ENCODE peak calls at places on chromosomes 1 and 21, in six cellular contexts. One of them, this sample, is unnamed.

GRCh38 chr1:178011101-178011828 is 41.4 kb upstream of the SEC16B start:
- DNase-seq in cardiac fibroblast: no peak
- DNase-seq in cerebellar cortex: no peak
- DNase-seq in MV-4-11: no peak
- DNase-seq in head of caudate nucleus: peak
- DNase-seq in activated T-cell treated with anti-CD3 and anti-CD28 coated beads, Interleukin-2, amount 50 U/mL, for 72 hours: no peak
- DNase-seq in this sample: no peak

GRCh38 chr1:1168451-1169411 is 4.9 kb upstream of the TTLL10 start:
- DNase-seq in cardiac fibroblast: no peak
- DNase-seq in cerebellar cortex: no peak
- DNase-seq in MV-4-11: no peak
- DNase-seq in head of caudate nucleus: no peak
- DNase-seq in activated T-cell treated with anti-CD3 and anti-CD28 coated beads, Interleukin-2, amount 50 U/mL, for 72 hours: no peak
- DNase-seq in this sample: no peak

GRCh38 chr1:55369474-55369873 is 154.3 kb upstream of the USP24 start:
- DNase-seq in cardiac fibroblast: peak
- DNase-seq in cerebellar cortex: no peak
- DNase-seq in MV-4-11: no peak
- DNase-seq in head of caudate nucleus: no peak
- DNase-seq in activated T-cell treated with anti-CD3 and anti-CD28 coated beads, Interleukin-2, amount 50 U/mL, for 72 hours: no peak
- DNase-seq in this sample: no peak

GRCh38 chr1:2554621-2555387 is 1.4 kb upstream of the TNFRSF14 start:
- DNase-seq in cardiac fibroblast: no peak
- DNase-seq in cerebellar cortex: peak
- DNase-seq in MV-4-11: peak
- DNase-seq in head of caudate nucleus: no peak
- DNase-seq in activated T-cell treated with anti-CD3 and anti-CD28 coated beads, Interleukin-2, amount 50 U/mL, for 72 hours: peak
- DNase-seq in this sample: peak

GRCh38 chr1:159996653-159997052 is 35.1 kb downstream of the PIGM start:
- DNase-seq in cardiac fibroblast: peak
- DNase-seq in cerebellar cortex: no peak
- DNase-seq in MV-4-11: no peak
- DNase-seq in head of caudate nucleus: no peak
- DNase-seq in activated T-cell treated with anti-CD3 and anti-CD28 coated beads, Interleukin-2, amount 50 U/mL, for 72 hours: no peak
- DNase-seq in this sample: no peak

GRCh38 chr1:192311281-192311680 is 5.5 kb upstream of the RGS21 start:
- DNase-seq in cardiac fibroblast: peak
- DNase-seq in cerebellar cortex: peak
- DNase-seq in MV-4-11: peak
- DNase-seq in head of caudate nucleus: no peak
- DNase-seq in activated T-cell treated with anti-CD3 and anti-CD28 coated beads, Interleukin-2, amount 50 U/mL, for 72 hours: no peak
- DNase-seq in this sample: no peak

GRCh38 chr21:41235214-41235613 is 67.3 kb downstream of the BACE2 start:
- DNase-seq in cardiac fibroblast: peak
- DNase-seq in cerebellar cortex: no peak
- DNase-seq in MV-4-11: no peak
- DNase-seq in head of caudate nucleus: no peak
- DNase-seq in activated T-cell treated with anti-CD3 and anti-CD28 coated beads, Interleukin-2, amount 50 U/mL, for 72 hours: no peak
- DNase-seq in this sample: no peak

GRCh38 chr1:155141799-155142198 is 1.5 kb upstream of the DPM3 start:
- DNase-seq in cardiac fibroblast: no peak
- DNase-seq in cerebellar cortex: no peak
- DNase-seq in MV-4-11: peak
- DNase-seq in head of caudate nucleus: no peak
- DNase-seq in activated T-cell treated with anti-CD3 and anti-CD28 coated beads, Interleukin-2, amount 50 U/mL, for 72 hours: no peak
- DNase-seq in this sample: no peak

GRCh38 chr1:240169188-240169587 is 77.5 kb downstream of the FMN2 start:
- DNase-seq in cardiac fibroblast: no peak
- DNase-seq in cerebellar cortex: no peak
- DNase-seq in MV-4-11: no peak
- DNase-seq in head of caudate nucleus: no peak
- DNase-seq in activated T-cell treated with anti-CD3 and anti-CD28 coated beads, Interleukin-2, amount 50 U/mL, for 72 hours: no peak
- DNase-seq in this sample: no peak

GRCh38 chr21:21148009-21148408 is 149.8 kb downstream of the NCAM2 start:
- DNase-seq in cardiac fibroblast: no peak
- DNase-seq in cerebellar cortex: no peak
- DNase-seq in MV-4-11: no peak
- DNase-seq in head of caudate nucleus: no peak
- DNase-seq in activated T-cell treated with anti-CD3 and anti-CD28 coated beads, Interleukin-2, amount 50 U/mL, for 72 hours: no peak
- DNase-seq in this sample: no peak

GRCh38 chr1:170377896-170378634 is 153.9 kb upstream of the GORAB start:
- DNase-seq in cardiac fibroblast: peak
- DNase-seq in cerebellar cortex: no peak
- DNase-seq in MV-4-11: peak
- DNase-seq in head of caudate nucleus: no peak
- DNase-seq in activated T-cell treated with anti-CD3 and anti-CD28 coated beads, Interleukin-2, amount 50 U/mL, for 72 hours: no peak
- DNase-seq in this sample: no peak

This sample was measured in stimulated activated naive CD4-positive, alpha-beta T cell.